ENCODE peak calls at places on chromosomes 2 and 18, in four cellular contexts. One of them, this sample, is unnamed.

GRCh38 chr2:63301481-63301880 is 250.9 kb downstream of the OTX1 start:
- DNase-seq in GM19239: no peak
- DNase-seq in T-helper 9 cell: no peak
- DNase-seq in hepatocyte: no peak
- DNase-seq in this sample: no peak

GRCh38 chr2:170271340-170271739 is 93.4 kb downstream of the MYO3B start:
- DNase-seq in GM19239: no peak
- DNase-seq in T-helper 9 cell: no peak
- DNase-seq in hepatocyte: no peak
- DNase-seq in this sample: peak; percentile 22

GRCh38 chr2:70982971-70983370 is 4.5 kb downstream of the ANKRD53 start:
- DNase-seq in GM19239: no peak
- DNase-seq in T-helper 9 cell: no peak
- DNase-seq in hepatocyte: no peak
- DNase-seq in this sample: no peak

GRCh38 chr2:164430166-164430783 is 191.0 kb downstream of the GRB14 start:
- DNase-seq in GM19239: no peak
- DNase-seq in T-helper 9 cell: no peak
- DNase-seq in hepatocyte: peak; percentile 56
- DNase-seq in this sample: no peak

GRCh38 chr18:47323158-47323557 is 71.7 kb upstream of the SKOR2 start:
- DNase-seq in GM19239: no peak
- DNase-seq in T-helper 9 cell: no peak
- DNase-seq in hepatocyte: no peak
- DNase-seq in this sample: no peak

GRCh38 chr18:28002841-28003240 is 174.1 kb downstream of the CDH2 start:
- DNase-seq in GM19239: no peak
- DNase-seq in T-helper 9 cell: no peak
- DNase-seq in hepatocyte: no peak
- DNase-seq in this sample: no peak

GRCh38 chr2:54880428-54880827 is 157.0 kb downstream of the EML6 start:
- DNase-seq in GM19239: no peak
- DNase-seq in T-helper 9 cell: no peak
- DNase-seq in hepatocyte: no peak
- DNase-seq in this sample: no peak

GRCh38 chr18:2559249-2559648 is 12.1 kb downstream of the METTL4 start:
- DNase-seq in GM19239: no peak
- DNase-seq in T-helper 9 cell: no peak
- DNase-seq in hepatocyte: no peak
- DNase-seq in this sample: no peak

GRCh38 chr18:11040823-11041712 is 108.3 kb downstream of the PIEZO2 start:
- DNase-seq in GM19239: peak; percentile 31
- DNase-seq in T-helper 9 cell: no peak
- DNase-seq in hepatocyte: peak; percentile 72
- DNase-seq in this sample: peak; percentile 30

GRCh38 chr2:62787381-62787780 is 81.9 kb downstream of the EHBP1 start:
- DNase-seq in GM19239: no peak
- DNase-seq in T-helper 9 cell: no peak
- DNase-seq in hepatocyte: peak; percentile 30
- DNase-seq in this sample: no peak

GRCh38 chr2:223538920-223539440 is 63.2 kb downstream of the SCG2 start:
- DNase-seq in GM19239: no peak
- DNase-seq in T-helper 9 cell: no peak
- DNase-seq in hepatocyte: peak; percentile 26
- DNase-seq in this sample: no peak

GRCh38 chr2:215435261-215435808 is 533 bp downstream of the FN1 start:
- DNase-seq in GM19239: peak; percentile 14
- DNase-seq in T-helper 9 cell: no peak
- DNase-seq in hepatocyte: peak; percentile 65
- DNase-seq in this sample: peak; percentile 41

GRCh38 chr2:223647258-223647952 is 45.2 kb upstream of the SCG2 start:
- DNase-seq in GM19239: peak; percentile 36
- DNase-seq in T-helper 9 cell: no peak
- DNase-seq in hepatocyte: no peak
- DNase-seq in this sample: no peak

GRCh38 chr2:232480201-232481190 is 7.1 kb downstream of the ECEL1 start:
- DNase-seq in GM19239: no peak
- DNase-seq in T-helper 9 cell: no peak
- DNase-seq in hepatocyte: no peak
- DNase-seq in this sample: peak; percentile 14

GRCh38 chr2:24918326-24919099 is 1.5 kb downstream of the ADCY3 start:
- DNase-seq in GM19239: no peak
- DNase-seq in T-helper 9 cell: no peak
- DNase-seq in hepatocyte: no peak
- DNase-seq in this sample: no peak

GRCh38 chr2:28778392-28778791 is 26.8 kb downstream of the PPP1CB start:
- DNase-seq in GM19239: no peak
- DNase-seq in T-helper 9 cell: no peak
- DNase-seq in hepatocyte: no peak
- DNase-seq in this sample: no peak

GRCh38 chr2:70552501-70553333 is 909 bp downstream of the TGFA start:
- DNase-seq in GM19239: no peak
- DNase-seq in T-helper 9 cell: peak; percentile 11
- DNase-seq in hepatocyte: no peak
- DNase-seq in this sample: no peak

GRCh38 chr2:219171231-219171651 is 1.4 kb upstream of the SLC23A3 start:
- DNase-seq in GM19239: no peak
- DNase-seq in T-helper 9 cell: peak; percentile 12
- DNase-seq in hepatocyte: peak; percentile 68
- DNase-seq in this sample: peak; percentile 45

GRCh38 chr2:205925373-205926337 is 160.3 kb downstream of the INO80D start:
- DNase-seq in GM19239: peak; percentile 47
- DNase-seq in T-helper 9 cell: peak; percentile 54
- DNase-seq in hepatocyte: peak; percentile 89
- DNase-seq in this sample: peak; percentile 84

GRCh38 chr2:30421026-30421425 is 26.0 kb upstream of the LCLAT1 start:
- DNase-seq in GM19239: no peak
- DNase-seq in T-helper 9 cell: no peak
- DNase-seq in hepatocyte: no peak
- DNase-seq in this sample: no peak

This sample was measured in left cardiac atrium.